ENCODE peak calls at places on chromosomes 4 and X, in seven cellular contexts. O is mesendoderm, Q is neuronal stem cell, W is IMR-90, E is H1, P is H9, S is trophoblast cell. F is an unnamed sample.

GRCh38 chr4:15043226-15043625 is 40.9 kb downstream of the CPEB2 start:
- DNase-seq in O (peak; percentile 44), S (no peak), Q (no peak), E (no peak), W (no peak), P (no peak), F (no peak)

GRCh38 chr4:130147618-130148017 is 1051.7 kb downstream of the C4orf33 start:
- DNase-seq in P (peak; percentile 30), Q (peak; percentile 41), O (peak; percentile 72), W (no peak), S (no peak), E (no peak), F (no peak)

GRCh38 chr4:1244081-1244977 is 4.6 kb downstream of the CTBP1 start:
- DNase-seq in O (no peak), P (no peak), E (peak; percentile 22), W (no peak), S (no peak), Q (no peak), F (no peak)

GRCh38 chr4:73841243-73841925 is 4.9 kb downstream of the CXCL6 start:
- DNase-seq in S (no peak), O (no peak), P (no peak), E (no peak), W (no peak), Q (no peak), F (no peak)

GRCh38 chr4:3408793-3409330 is 32.9 kb upstream of the HGFAC start:
- DNase-seq in P (peak; percentile 23), O (peak; percentile 67), S (no peak), Q (no peak), W (no peak), E (no peak), F (no peak)

GRCh38 chr4:123836919-123837605 is 440.5 kb downstream of the SPRY1 start:
- DNase-seq in E (no peak), S (no peak), W (peak; percentile 46), Q (no peak), O (no peak), P (no peak), F (no peak)

GRCh38 chrX:72131317-72132294 is at the start of gene RTL5:
- DNase-seq in S (peak; percentile 45), O (peak; percentile 94), W (peak; percentile 85), E (peak; percentile 57), P (peak; percentile 72), Q (peak; percentile 78), F (peak; percentile 95)

GRCh38 chr4:155543126-155543765 is 123.4 kb upstream of the GUCY1A1 start:
- DNase-seq in E (no peak), S (no peak), O (no peak), Q (no peak), P (no peak), W (peak; percentile 83), F (peak; percentile 82)

GRCh38 chr4:176002007-176002623 is 63.5 kb upstream of the WDR17 start:
- DNase-seq in Q (peak; percentile 43), W (no peak), P (peak; percentile 78), O (peak; percentile 75), S (peak; percentile 1), E (peak; percentile 78), F (peak; percentile 37)

GRCh38 chrX:1448793-1449580 is 3.7 kb downstream of the ASMTL start:
- DNase-seq in W (no peak), O (no peak), S (no peak), P (peak; percentile 20), Q (no peak), E (no peak), F (no peak)

GRCh38 chrX:111445485-111445884 is 33.5 kb upstream of the DCX start:
- DNase-seq in W (peak; percentile 32), Q (peak; percentile 31), E (no peak), O (peak; percentile 52), S (no peak), P (no peak), F (peak; percentile 56)

GRCh38 chr4:2962614-2963184 is 507 bp downstream of the NOP14 start:
- DNase-seq in W (peak; percentile 38), Q (peak; percentile 71), E (peak; percentile 78), S (peak; percentile 45), O (peak; percentile 92), P (peak; percentile 66), F (peak; percentile 78)

GRCh38 chr4:182307746-182308145 is 64.5 kb downstream of the TENM3 start:
- DNase-seq in Q (no peak), P (no peak), O (no peak), W (peak; percentile 97), S (no peak), E (no peak), F (peak; percentile 62)

GRCh38 chrX:96837808-96838207 is 45.9 kb upstream of the RPA4 start:
- DNase-seq in P (no peak), E (no peak), O (peak; percentile 46), S (no peak), Q (no peak), W (peak; percentile 8), F (no peak)

GRCh38 chrX:56248492-56248891 is 16.3 kb downstream of the KLF8 start:
- DNase-seq in W (peak; percentile 25), E (peak; percentile 49), O (peak; percentile 63), Q (no peak), S (peak; percentile 26), P (peak; percentile 34), F (peak; percentile 32)

GRCh38 chrX:107485019-107485418 is 35.6 kb downstream of the FRMPD3 start:
- DNase-seq in Q (no peak), W (no peak), E (no peak), P (no peak), S (no peak), O (peak; percentile 22), F (no peak)

GRCh38 chr4:10554694-10555093 is 97.5 kb upstream of the ZNF518B start:
- DNase-seq in S (peak; percentile 76), W (peak; percentile 59), P (peak; percentile 49), E (peak; percentile 77), O (peak; percentile 65), Q (peak; percentile 70), F (peak; percentile 71)

GRCh38 chr4:87839309-87839946 is 6.7 kb downstream of the MEPE start:
- DNase-seq in Q (peak; percentile 12), O (peak; percentile 58), S (no peak), P (no peak), E (no peak), W (peak; percentile 49), F (peak; percentile 52)

GRCh38 chrX:110847334-110847733 is 51.7 kb upstream of the CHRDL1 start:
- DNase-seq in W (peak; percentile 63), P (no peak), E (no peak), Q (peak; percentile 61), O (peak; percentile 54), S (no peak), F (peak; percentile 61)

GRCh38 chrX:136063340-136064079 is 78.3 kb downstream of the SLC9A6 start:
- DNase-seq in O (peak; percentile 44), E (no peak), P (no peak), W (no peak), Q (no peak), S (peak; percentile 28), F (peak; percentile 74)

GRCh38 chr4:140157341-140157740 is 3.4 kb upstream of the MAML3 start:
- DNase-seq in S (no peak), W (no peak), E (no peak), Q (no peak), P (no peak), O (no peak), F (no peak)

GRCh38 chrX:129679856-129680255 is 25.1 kb upstream of the APLN start:
- DNase-seq in O (no peak), S (no peak), Q (no peak), W (peak; percentile 7), P (no peak), E (no peak), F (no peak)

GRCh38 chrX:150363561-150364346 is 637 bp downstream of the MAMLD1 start:
- DNase-seq in Q (no peak), S (no peak), W (peak; percentile 29), P (peak; percentile 34), O (peak; percentile 34), E (peak; percentile 50), F (peak; percentile 50)

GRCh38 chr4:87100093-87100634 is 120.3 kb downstream of the KLHL8 start:
- DNase-seq in O (no peak), Q (peak; percentile 27), S (peak; percentile 40), E (no peak), P (no peak), W (no peak), F (no peak)

GRCh38 chr4:4837921-4838601 is 21.4 kb upstream of the MSX1 start:
- DNase-seq in S (no peak), P (peak; percentile 29), Q (peak; percentile 35), E (no peak), O (peak; percentile 69), W (peak; percentile 17), F (no peak)

GRCh38 chrX:34406580-34406979 is 250.5 kb downstream of the TMEM47 start:
- DNase-seq in P (no peak), E (no peak), S (no peak), Q (no peak), O (no peak), W (no peak), F (no peak)

GRCh38 chr4:75327804-75328512 is 186.2 kb downstream of the RCHY1 start:
- DNase-seq in S (no peak), W (no peak), O (no peak), P (no peak), Q (no peak), E (no peak), F (peak; percentile 76)
- H3K27ac ChIP-seq in S (no peak overlapping the region), W (no peak overlapping the region), O (no peak overlapping the region), P (no peak overlapping the region), Q (no peak overlapping the region), E (no peak overlapping the region), F (no peak overlapping the region)

GRCh38 chrX:133910539-133910938 is 74.9 kb downstream of the GPC3 start:
- DNase-seq in P (no peak), E (no peak), W (no peak), Q (no peak), S (no peak), O (no peak), F (no peak)
- H3K4ac ChIP-seq in P (no peak overlapping the region), E (no peak overlapping the region), W (no peak overlapping the region), Q (no peak overlapping the region), S (no peak overlapping the region), O (no peak overlapping the region), F (no peak overlapping the region)

GRCh38 chrX:40099046-40099968 is 1.5 kb upstream of the BCOR start:
- DNase-seq in S (no peak), P (peak; percentile 79), O (peak; percentile 43), E (peak; percentile 63), Q (no peak), W (no peak), F (peak; percentile 55)

GRCh38 chrX:40102393-40103381 is 4.9 kb upstream of the BCOR start:
- DNase-seq in O (peak; percentile 44), P (peak; percentile 58), S (no peak), Q (no peak), W (no peak), E (peak; percentile 54), F (peak; percentile 36)

GRCh38 chrX:40100141-40100536 is 2.4 kb upstream of the BCOR start:
- DNase-seq in S (no peak), W (no peak), E (no peak), O (peak; percentile 29), P (no peak), Q (no peak), F (peak; percentile 62)

GRCh38 chrX:40101430-40101802 is 3.7 kb upstream of the BCOR start:
- DNase-seq in W (no peak), P (peak; percentile 53), O (no peak), E (no peak), Q (no peak), S (no peak), F (no peak)

GRCh38 chrX:40100537-40101429 is 3.0 kb upstream of the BCOR start:
- DNase-seq in S (no peak), E (no peak), Q (no peak), W (no peak), O (peak; percentile 30), P (peak; percentile 48), F (peak; percentile 39)
- H3K27ac ChIP-seq in S (no peak overlapping the region), E (no peak overlapping the region), Q (no peak overlapping the region), W (no peak overlapping the region), O (no peak overlapping the region), P (no peak overlapping the region), F (peak overlapping the region; percentile 81)

GRCh38 chrX:124344246-124344645 is 2.1 kb upstream of the SH2D1A start:
- DNase-seq in Q (no peak), W (no peak), P (no peak), E (no peak), O (no peak), S (no peak), F (no peak)
- H3K4ac ChIP-seq in Q (no peak overlapping the region), W (no peak overlapping the region), P (no peak overlapping the region), E (no peak overlapping the region), O (no peak overlapping the region), S (no peak overlapping the region), F (no peak overlapping the region)